ENCODE peak calls at places on chromosomes 12 and 14, in ten cellular contexts. One of them, this sample, is unnamed. For H3K4me1, the result is how much of the 10 kb centered on the place peaks cover.

GRCh38 chr14:100108042-100108825 is 43.0 kb downstream of the EVL start:
- DNase-seq in aorta: peak
- DNase-seq in CD8-positive, alpha-beta T cell: peak
- DNase-seq in psoas muscle: peak
- DNase-seq in testis: peak
- DNase-seq in right lobe of liver: peak
- DNase-seq in pancreas: peak
- DNase-seq in A549: peak
- DNase-seq in gastrocnemius medialis: peak
- DNase-seq in H1: peak
- DNase-seq in this sample: peak

GRCh38 chr12:38053655-38054464 is 262.7 kb upstream of the ALG10B start:
- DNase-seq in CD8-positive, alpha-beta T cell: no peak
- DNase-seq in A549: peak
- DNase-seq in pancreas: peak
- DNase-seq in gastrocnemius medialis: no peak
- DNase-seq in psoas muscle: no peak
- DNase-seq in testis: peak
- DNase-seq in right lobe of liver: peak
- DNase-seq in aorta: no peak
- DNase-seq in H1: no peak
- DNase-seq in this sample: peak

GRCh38 chr12:120816363-120816762 is 87.8 kb downstream of the SPPL3 start:
- DNase-seq in A549: no peak
- DNase-seq in gastrocnemius medialis: no peak
- DNase-seq in pancreas: no peak
- DNase-seq in psoas muscle: no peak
- DNase-seq in right lobe of liver: no peak
- DNase-seq in CD8-positive, alpha-beta T cell: no peak
- DNase-seq in testis: no peak
- DNase-seq in aorta: no peak
- DNase-seq in H1: no peak
- DNase-seq in this sample: no peak

GRCh38 chr12:14187966-14188365 is 177.5 kb upstream of the ATF7IP start:
- DNase-seq in CD8-positive, alpha-beta T cell: no peak
- DNase-seq in H1: no peak
- DNase-seq in pancreas: no peak
- DNase-seq in A549: no peak
- DNase-seq in psoas muscle: no peak
- DNase-seq in testis: no peak
- DNase-seq in gastrocnemius medialis: no peak
- DNase-seq in aorta: no peak
- DNase-seq in right lobe of liver: no peak
- DNase-seq in this sample: no peak

GRCh38 chr12:76666272-76666845 is 97.6 kb upstream of the ZDHHC17 start:
- DNase-seq in pancreas: no peak
- DNase-seq in right lobe of liver: no peak
- DNase-seq in testis: no peak
- DNase-seq in aorta: no peak
- DNase-seq in psoas muscle: no peak
- DNase-seq in H1: no peak
- DNase-seq in gastrocnemius medialis: no peak
- DNase-seq in A549: no peak
- DNase-seq in CD8-positive, alpha-beta T cell: no peak
- DNase-seq in this sample: no peak

GRCh38 chr12:122859303-122860051 is 24.2 kb downstream of the HIP1R start:
- DNase-seq in aorta: peak
- DNase-seq in testis: no peak
- DNase-seq in pancreas: no peak
- DNase-seq in gastrocnemius medialis: no peak
- DNase-seq in H1: no peak
- DNase-seq in psoas muscle: peak
- DNase-seq in CD8-positive, alpha-beta T cell: no peak
- DNase-seq in right lobe of liver: no peak
- DNase-seq in A549: no peak
- DNase-seq in this sample: no peak

GRCh38 chr12:24778486-24779304 is 170.2 kb downstream of the BCAT1 start:
- DNase-seq in testis: no peak
- DNase-seq in H1: no peak
- DNase-seq in A549: peak
- DNase-seq in aorta: no peak
- DNase-seq in gastrocnemius medialis: no peak
- DNase-seq in CD8-positive, alpha-beta T cell: no peak
- DNase-seq in right lobe of liver: no peak
- DNase-seq in psoas muscle: no peak
- DNase-seq in pancreas: no peak
- DNase-seq in this sample: no peak

GRCh38 chr14:35747379-35747778 is 61.7 kb downstream of the RALGAPA1 start:
- DNase-seq in pancreas: no peak
- DNase-seq in gastrocnemius medialis: no peak
- DNase-seq in H1: no peak
- DNase-seq in right lobe of liver: no peak
- DNase-seq in psoas muscle: no peak
- DNase-seq in testis: no peak
- DNase-seq in aorta: no peak
- DNase-seq in CD8-positive, alpha-beta T cell: no peak
- DNase-seq in A549: no peak
- DNase-seq in this sample: no peak

GRCh38 chr12:13039557-13039956 is 4.6 kb upstream of the FAM234B start:
- DNase-seq in pancreas: no peak
- DNase-seq in gastrocnemius medialis: no peak
- DNase-seq in testis: no peak
- DNase-seq in psoas muscle: no peak
- DNase-seq in H1: no peak
- DNase-seq in A549: no peak
- DNase-seq in CD8-positive, alpha-beta T cell: no peak
- DNase-seq in aorta: no peak
- DNase-seq in right lobe of liver: no peak
- DNase-seq in this sample: no peak

GRCh38 chr12:132413931-132414588 is 75.9 kb upstream of the FBRSL1 start:
- DNase-seq in right lobe of liver: no peak
- DNase-seq in testis: no peak
- DNase-seq in pancreas: no peak
- DNase-seq in CD8-positive, alpha-beta T cell: no peak
- DNase-seq in A549: no peak
- DNase-seq in gastrocnemius medialis: no peak
- DNase-seq in psoas muscle: no peak
- DNase-seq in H1: no peak
- DNase-seq in aorta: no peak
- DNase-seq in this sample: no peak

GRCh38 chr12:101823891-101824290 is 6.9 kb downstream of the GNPTAB start:
- DNase-seq in psoas muscle: peak
- DNase-seq in pancreas: peak
- DNase-seq in CD8-positive, alpha-beta T cell: peak
- DNase-seq in aorta: no peak
- DNase-seq in A549: peak
- DNase-seq in gastrocnemius medialis: peak
- DNase-seq in H1: no peak
- DNase-seq in right lobe of liver: no peak
- DNase-seq in testis: peak
- DNase-seq in this sample: no peak

GRCh38 chr14:22614240-22614799 is 16.2 kb downstream of the ABHD4 start:
- DNase-seq in aorta: peak
- DNase-seq in right lobe of liver: no peak
- DNase-seq in pancreas: no peak
- DNase-seq in testis: no peak
- DNase-seq in psoas muscle: no peak
- DNase-seq in gastrocnemius medialis: no peak
- DNase-seq in CD8-positive, alpha-beta T cell: no peak
- DNase-seq in A549: peak
- DNase-seq in H1: no peak
- DNase-seq in this sample: no peak

GRCh38 chr12:85642810-85643209 is 193.4 kb downstream of the RASSF9 start:
- DNase-seq in H1: no peak
- DNase-seq in testis: no peak
- DNase-seq in A549: no peak
- DNase-seq in pancreas: no peak
- DNase-seq in right lobe of liver: no peak
- DNase-seq in gastrocnemius medialis: no peak
- DNase-seq in psoas muscle: no peak
- DNase-seq in aorta: no peak
- DNase-seq in CD8-positive, alpha-beta T cell: no peak
- DNase-seq in this sample: no peak

GRCh38 chr14:89661392-89661791 is 244.4 kb upstream of the FOXN3 start:
- DNase-seq in pancreas: no peak
- DNase-seq in A549: no peak
- DNase-seq in gastrocnemius medialis: no peak
- DNase-seq in testis: no peak
- DNase-seq in psoas muscle: no peak
- DNase-seq in CD8-positive, alpha-beta T cell: no peak
- DNase-seq in H1: no peak
- DNase-seq in aorta: no peak
- DNase-seq in right lobe of liver: no peak
- DNase-seq in this sample: no peak

DNA sequence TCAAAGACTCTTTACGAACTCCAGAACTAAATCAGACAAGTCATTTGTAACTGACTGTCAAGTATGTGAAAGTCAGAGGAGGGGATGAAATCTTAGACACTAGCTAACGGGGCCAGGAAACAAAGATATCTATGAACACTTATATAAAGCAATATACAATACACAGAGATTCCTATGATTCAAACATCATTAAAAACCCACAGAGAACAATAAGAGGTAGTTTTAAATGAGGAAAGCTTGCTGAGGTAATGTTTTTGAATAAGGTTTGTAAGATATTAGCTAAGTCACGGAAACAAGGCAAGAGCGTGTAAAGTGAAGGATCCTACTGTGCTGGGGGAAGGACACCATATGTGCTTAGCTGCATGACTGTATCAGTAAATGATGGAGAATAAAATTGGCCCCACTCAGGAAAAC is 36.7 kb downstream of the SAV1 start:
- DNase-seq in A549: no peak
- DNase-seq in pancreas: no peak
- DNase-seq in right lobe of liver: no peak
- DNase-seq in H1: no peak
- DNase-seq in testis: no peak
- DNase-seq in CD8-positive, alpha-beta T cell: no peak
- DNase-seq in aorta: no peak
- DNase-seq in psoas muscle: no peak
- DNase-seq in gastrocnemius medialis: no peak
- DNase-seq in this sample: no peak
- H3K27ac ChIP-seq in A549: no peak
- H3K27ac ChIP-seq in pancreas: no peak
- H3K27ac ChIP-seq in right lobe of liver: no peak
- H3K27ac ChIP-seq in H1: no peak
- H3K27ac ChIP-seq in testis: no peak
- H3K27ac ChIP-seq in CD8-positive, alpha-beta T cell: no peak
- H3K27ac ChIP-seq in aorta: no peak
- H3K27ac ChIP-seq in psoas muscle: no peak
- H3K27ac ChIP-seq in gastrocnemius medialis: no peak
- H3K27ac ChIP-seq in this sample: no peak

GRCh38 chr12:768434-768833 is 16.1 kb downstream of the WNK1 start:
- DNase-seq in testis: no peak
- DNase-seq in H1: no peak
- DNase-seq in A549: no peak
- DNase-seq in psoas muscle: no peak
- DNase-seq in gastrocnemius medialis: no peak
- DNase-seq in right lobe of liver: no peak
- DNase-seq in CD8-positive, alpha-beta T cell: no peak
- DNase-seq in pancreas: no peak
- DNase-seq in aorta: no peak
- DNase-seq in this sample: no peak
- H3K4me1 ChIP-seq in testis: under half
- H3K4me1 ChIP-seq in H1: under half
- H3K4me1 ChIP-seq in A549: under half
- H3K4me1 ChIP-seq in psoas muscle: under half
- H3K4me1 ChIP-seq in gastrocnemius medialis: half or more
- H3K4me1 ChIP-seq in right lobe of liver: under half
- H3K4me1 ChIP-seq in CD8-positive, alpha-beta T cell: under half
- H3K4me1 ChIP-seq in pancreas: under half
- H3K4me1 ChIP-seq in aorta: under half
- H3K4me1 ChIP-seq in this sample: under half

GRCh38 chr14:42806909-42807315 is 1200.2 kb downstream of the LRFN5 start:
- DNase-seq in psoas muscle: no peak
- DNase-seq in gastrocnemius medialis: no peak
- DNase-seq in pancreas: no peak
- DNase-seq in A549: no peak
- DNase-seq in H1: no peak
- DNase-seq in aorta: no peak
- DNase-seq in testis: no peak
- DNase-seq in right lobe of liver: no peak
- DNase-seq in CD8-positive, alpha-beta T cell: no peak
- DNase-seq in this sample: no peak
- H3K27ac ChIP-seq in psoas muscle: no peak
- H3K27ac ChIP-seq in gastrocnemius medialis: no peak
- H3K27ac ChIP-seq in pancreas: no peak
- H3K27ac ChIP-seq in A549: no peak
- H3K27ac ChIP-seq in H1: no peak
- H3K27ac ChIP-seq in aorta: no peak
- H3K27ac ChIP-seq in testis: no peak
- H3K27ac ChIP-seq in right lobe of liver: no peak
- H3K27ac ChIP-seq in CD8-positive, alpha-beta T cell: no peak
- H3K27ac ChIP-seq in this sample: no peak

DNA sequence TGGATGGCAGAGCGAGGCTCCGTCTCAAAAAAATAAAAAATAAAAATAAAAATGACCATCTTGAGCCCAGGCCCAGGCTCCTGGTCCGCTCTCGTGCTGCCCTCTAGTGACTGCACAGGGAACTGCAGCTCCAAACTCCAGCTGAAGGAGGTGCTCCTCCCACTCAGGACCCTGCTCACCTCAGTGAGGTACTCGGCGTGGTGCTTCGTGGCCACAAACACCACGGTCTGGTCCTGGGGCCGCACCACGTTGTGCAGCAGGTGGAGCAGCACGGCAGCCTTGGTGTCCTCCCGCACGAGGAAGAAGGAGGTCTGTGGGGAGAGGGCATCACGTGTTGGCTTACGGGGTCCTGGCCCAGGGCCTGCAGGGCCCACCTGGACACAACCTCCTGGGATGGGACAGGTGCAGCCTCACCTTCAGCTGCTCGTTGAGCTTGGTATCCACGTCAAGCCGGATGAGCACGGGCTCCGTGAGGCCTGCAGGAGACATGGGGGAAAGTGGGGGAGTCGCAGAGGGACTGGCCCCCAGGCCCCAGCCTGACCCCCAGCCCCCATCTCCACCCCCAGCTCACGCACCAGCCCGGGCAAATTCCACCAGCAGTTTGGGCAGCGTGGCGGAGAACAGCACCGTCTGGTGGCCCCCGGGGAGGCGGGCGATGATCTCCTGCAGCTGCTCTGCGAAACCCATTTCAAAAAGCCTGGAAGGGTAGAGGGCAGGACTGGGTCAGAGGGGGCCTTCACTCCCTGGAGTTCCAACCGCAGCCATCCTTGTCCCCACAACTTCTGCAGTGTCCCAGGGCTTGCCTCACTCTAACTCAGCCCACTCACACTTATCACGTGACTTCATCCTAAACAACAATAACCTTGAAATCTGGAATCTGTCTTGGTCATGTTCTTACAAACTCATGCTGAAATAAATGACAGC is 10.6 kb downstream of the DDX54 start:
- DNase-seq in A549: peak
- DNase-seq in CD8-positive, alpha-beta T cell: peak
- DNase-seq in pancreas: peak
- DNase-seq in aorta: peak
- DNase-seq in H1: no peak
- DNase-seq in gastrocnemius medialis: no peak
- DNase-seq in psoas muscle: peak
- DNase-seq in right lobe of liver: peak
- DNase-seq in testis: peak
- DNase-seq in this sample: peak
- H3K4me1 ChIP-seq in A549: under half
- H3K4me1 ChIP-seq in CD8-positive, alpha-beta T cell: under half
- H3K4me1 ChIP-seq in pancreas: under half
- H3K4me1 ChIP-seq in aorta: under half
- H3K4me1 ChIP-seq in H1: under half
- H3K4me1 ChIP-seq in gastrocnemius medialis: under half
- H3K4me1 ChIP-seq in psoas muscle: under half
- H3K4me1 ChIP-seq in right lobe of liver: under half
- H3K4me1 ChIP-seq in testis: under half
- H3K4me1 ChIP-seq in this sample: under half

GRCh38 chr14:20799955-20800544 is 2.6 kb downstream of the RNASE1 start:
- DNase-seq in testis: peak
- DNase-seq in H1: no peak
- DNase-seq in CD8-positive, alpha-beta T cell: no peak
- DNase-seq in right lobe of liver: no peak
- DNase-seq in psoas muscle: no peak
- DNase-seq in aorta: peak
- DNase-seq in A549: no peak
- DNase-seq in gastrocnemius medialis: no peak
- DNase-seq in pancreas: peak
- DNase-seq in this sample: peak
- H3K27ac ChIP-seq in testis: peak
- H3K27ac ChIP-seq in H1: no peak
- H3K27ac ChIP-seq in CD8-positive, alpha-beta T cell: no peak
- H3K27ac ChIP-seq in right lobe of liver: peak
- H3K27ac ChIP-seq in psoas muscle: peak
- H3K27ac ChIP-seq in aorta: no peak
- H3K27ac ChIP-seq in A549: no peak
- H3K27ac ChIP-seq in gastrocnemius medialis: peak
- H3K27ac ChIP-seq in pancreas: no peak
- H3K27ac ChIP-seq in this sample: peak